ENCODE peak calls at places on chromosomes 6 and 20, in four cellular contexts. J, O, S and C are unnamed samples.

GRCh38 chr20:53800883-53801604 is 207.4 kb upstream of the ZNF217 start:
- DNase-seq in J (peak; percentile 44), O (no peak), S (no peak), C (no peak)

GRCh38 chr6:155091756-155092155 is 96.6 kb downstream of the TIAM2 start:
- DNase-seq in J (no peak), O (no peak), S (no peak), C (no peak)

GRCh38 chr6:170098428-170099170 is 192.3 kb downstream of the DLL1 start:
- DNase-seq in J (peak; percentile 22), O (peak; percentile 3), S (peak; percentile 30), C (no peak)

GRCh38 chr20:59737816-59738215 is 133.5 kb downstream of the PHACTR3 start:
- DNase-seq in J (no peak), O (no peak), S (no peak), C (no peak)

GRCh38 chr6:118706702-118707101 is 55.3 kb upstream of the CEP85L start:
- DNase-seq in J (no peak), O (no peak), S (no peak), C (no peak)

GRCh38 chr6:136547871-136548270 is 2.4 kb downstream of the MAP7 start:
- DNase-seq in J (no peak), O (no peak), S (no peak), C (no peak)

GRCh38 chr20:23061713-23062561 is 12.5 kb upstream of the THBD start:
- DNase-seq in J (no peak), O (peak; percentile 71), S (no peak), C (peak; percentile 78)

GRCh38 chr20:3800256-3800877 is 4.3 kb downstream of the CDC25B start:
- DNase-seq in J (no peak), O (no peak), S (no peak), C (no peak)

GRCh38 chr6:9646346-9647042 is 768.4 kb downstream of the TFAP2A start:
- DNase-seq in J (no peak), O (peak; percentile 19), S (no peak), C (no peak)

GRCh38 chr6:89637960-89638319 is 607 bp downstream of the LYRM2 start:
- DNase-seq in J (no peak), O (no peak), S (no peak), C (no peak)

GRCh38 chr20:7195704-7196103 is 428.2 kb downstream of the BMP2 start:
- DNase-seq in J (no peak), O (no peak), S (no peak), C (no peak)

GRCh38 chr6:33082702-33083101 is 6.9 kb downstream of the HLA-DPB1 start:
- DNase-seq in J (peak; percentile 62), O (no peak), S (no peak), C (no peak)

GRCh38 chr6:113634352-113635163 is 222.6 kb upstream of the MARCKS start:
- DNase-seq in J (no peak), O (no peak), S (no peak), C (no peak)

GRCh38 chr6:126112171-126112632 is 125.9 kb downstream of the TRMT11 start:
- DNase-seq in J (no peak), O (no peak), S (no peak), C (no peak)

GRCh38 chr6:121867095-121867494 is 431.6 kb downstream of the GJA1 start:
- DNase-seq in J (no peak), O (no peak), S (no peak), C (no peak)

GRCh38 chr6:56491606-56492328 is 150.9 kb downstream of the DST start:
- DNase-seq in J (no peak), O (peak; percentile 69), S (no peak), C (peak; percentile 65)

DNA sequence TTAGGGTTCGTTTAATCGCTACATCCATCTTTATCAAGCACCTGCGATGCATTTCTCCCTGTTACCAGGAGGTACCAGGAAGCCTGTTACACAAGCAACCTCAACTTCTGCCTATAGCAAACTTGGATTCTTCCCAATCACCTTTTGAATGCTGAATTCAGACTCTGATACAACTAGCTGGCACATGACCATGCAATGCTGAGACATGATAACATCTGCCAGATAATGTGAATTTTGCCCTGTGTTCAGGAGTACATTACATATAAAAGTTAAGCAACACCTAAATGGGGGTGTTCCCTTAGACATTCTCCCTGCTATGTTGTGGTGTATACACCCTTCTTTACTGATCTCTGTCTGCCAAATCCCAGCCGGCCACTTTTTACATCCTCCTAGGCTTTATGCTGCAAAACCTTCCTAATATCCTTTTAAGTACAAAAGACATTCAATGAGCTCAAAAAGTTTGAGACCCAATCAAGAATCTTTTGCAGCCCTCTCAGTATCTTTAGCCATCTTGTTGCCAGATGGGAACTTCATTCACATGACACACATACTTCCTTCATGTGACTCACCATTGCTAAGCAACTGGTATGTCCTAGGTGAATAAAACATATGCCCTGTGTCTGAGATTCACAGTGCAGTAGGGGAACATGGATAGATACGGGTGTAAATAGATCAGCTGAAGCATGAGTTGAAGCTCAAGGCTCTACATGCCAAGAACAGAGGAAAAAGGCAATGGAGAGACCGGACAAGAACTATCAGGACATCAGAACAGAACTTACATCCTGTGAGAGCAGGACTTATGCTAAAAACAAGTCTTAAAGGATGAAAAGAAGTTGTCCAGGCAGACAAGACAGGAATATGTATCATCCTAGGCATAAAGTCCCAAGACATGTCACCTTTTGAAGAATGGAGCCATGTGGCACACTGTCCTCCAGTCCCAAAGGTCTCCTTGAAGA is 84.3 kb downstream of the ZHX3 start:
- DNase-seq in J (no peak), O (no peak), S (no peak), C (no peak)
- H3K27ac ChIP-seq in J (peak overlapping the region; percentile 58), O (peak overlapping the region; percentile 73), S (peak overlapping the region; percentile 86), C (peak overlapping the region; percentile 39)

GRCh38 chr6:7893342-7893741 is 17.2 kb downstream of the TXNDC5 start:
- DNase-seq in J (no peak), O (no peak), S (no peak), C (no peak)

GRCh38 chr6:7891098-7891872 is 19.3 kb downstream of the TXNDC5 start:
- DNase-seq in J (no peak), O (no peak), S (no peak), C (no peak)

GRCh38 chr6:7887278-7887991 is 23.2 kb downstream of the TXNDC5 start:
- DNase-seq in J (no peak), O (no peak), S (no peak), C (no peak)

GRCh38 chr6:7886132-7886531 is 24.5 kb downstream of the TXNDC5 start:
- DNase-seq in J (no peak), O (no peak), S (no peak), C (no peak)

GRCh38 chr6:7888587-7889357 is 21.8 kb downstream of the TXNDC5 start:
- DNase-seq in J (no peak), O (no peak), S (no peak), C (no peak)
- TF ChIP-seq POLR2A in J (no peak), O (no peak), S (no peak), C (no peak)

GRCh38 chr6:11101417-11101816 is 7.8 kb downstream of the SMIM13 start:
- DNase-seq in J (no peak), O (no peak), S (no peak), C (no peak)
- H3K36me3 ChIP-seq in J (no peaks in the 10 kb centered on the region), O (no peaks in the 10 kb centered on the region), S (no peaks in the 10 kb centered on the region), C (no peaks in the 10 kb centered on the region)

DNA sequence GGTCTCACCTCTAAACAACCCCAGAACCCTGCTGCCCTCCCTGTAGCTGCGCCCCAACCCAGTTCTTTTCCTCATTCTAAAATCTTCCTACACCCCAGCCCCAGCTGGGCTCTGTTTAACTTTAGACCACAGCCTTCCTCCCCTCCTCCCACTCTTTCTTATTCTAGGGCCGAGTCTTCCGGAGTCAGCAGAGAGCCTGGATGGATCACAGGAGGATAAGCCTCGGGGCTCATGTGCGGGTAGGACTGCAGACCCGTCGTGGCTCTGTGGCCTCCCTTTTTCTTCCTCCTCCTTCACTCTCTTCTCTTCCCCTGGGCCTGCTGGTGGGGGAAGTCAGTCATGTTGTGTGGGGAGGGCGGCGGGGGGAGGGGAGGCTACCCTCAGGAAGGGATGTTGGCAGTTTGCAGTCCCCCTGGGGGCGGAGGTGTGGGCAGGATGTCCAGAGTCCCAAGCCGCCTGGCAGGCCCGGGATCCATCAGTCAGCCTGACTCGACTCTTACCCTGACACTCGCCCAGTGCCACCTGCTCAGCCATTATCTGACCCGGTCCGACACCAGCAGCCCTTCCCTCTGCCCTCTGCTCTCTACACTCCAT is 8.1 kb downstream of the CAPN11 start:
- DNase-seq in J (no peak), O (no peak), S (no peak), C (no peak)
- H3K27ac ChIP-seq in J (no peak overlapping the region), O (no peak overlapping the region), S (no peak overlapping the region), C (no peak overlapping the region)

GRCh38 chr20:35541783-35542662 is at the start of gene ERGIC3:
- DNase-seq in J (peak; percentile 98), O (peak; percentile 97), S (peak; percentile 97), C (peak; percentile 98)
- TF ChIP-seq POLR2A in J (no peak), O (peak; percentile 63), S (peak; percentile 22), C (no peak)

DNA sequence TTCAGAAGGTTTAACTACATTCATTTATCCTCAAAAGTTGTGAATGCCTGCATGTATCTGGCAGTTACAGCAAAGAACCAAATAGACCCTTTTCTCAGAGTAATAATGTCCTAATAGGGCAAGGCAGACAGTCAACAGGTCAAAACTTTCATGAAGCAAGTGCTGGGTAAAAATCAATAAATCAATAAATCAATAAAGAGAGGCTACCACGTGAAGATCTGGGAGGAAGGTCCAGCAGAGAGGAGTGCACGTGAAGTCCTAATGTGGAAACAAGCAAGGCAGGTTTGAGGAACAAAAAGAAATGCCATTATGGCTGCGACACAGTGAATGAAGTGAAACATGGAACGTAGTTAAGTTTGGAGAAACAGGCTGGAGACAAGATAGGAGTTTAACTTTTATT is 36.3 kb upstream of the C6orf118 start:
- DNase-seq in J (no peak), O (no peak), S (no peak), C (no peak)
- H3K36me3 ChIP-seq in J (no peaks in the 10 kb centered on the region), O (no peaks in the 10 kb centered on the region), S (no peaks in the 10 kb centered on the region), C (no peaks in the 10 kb centered on the region)

DNA sequence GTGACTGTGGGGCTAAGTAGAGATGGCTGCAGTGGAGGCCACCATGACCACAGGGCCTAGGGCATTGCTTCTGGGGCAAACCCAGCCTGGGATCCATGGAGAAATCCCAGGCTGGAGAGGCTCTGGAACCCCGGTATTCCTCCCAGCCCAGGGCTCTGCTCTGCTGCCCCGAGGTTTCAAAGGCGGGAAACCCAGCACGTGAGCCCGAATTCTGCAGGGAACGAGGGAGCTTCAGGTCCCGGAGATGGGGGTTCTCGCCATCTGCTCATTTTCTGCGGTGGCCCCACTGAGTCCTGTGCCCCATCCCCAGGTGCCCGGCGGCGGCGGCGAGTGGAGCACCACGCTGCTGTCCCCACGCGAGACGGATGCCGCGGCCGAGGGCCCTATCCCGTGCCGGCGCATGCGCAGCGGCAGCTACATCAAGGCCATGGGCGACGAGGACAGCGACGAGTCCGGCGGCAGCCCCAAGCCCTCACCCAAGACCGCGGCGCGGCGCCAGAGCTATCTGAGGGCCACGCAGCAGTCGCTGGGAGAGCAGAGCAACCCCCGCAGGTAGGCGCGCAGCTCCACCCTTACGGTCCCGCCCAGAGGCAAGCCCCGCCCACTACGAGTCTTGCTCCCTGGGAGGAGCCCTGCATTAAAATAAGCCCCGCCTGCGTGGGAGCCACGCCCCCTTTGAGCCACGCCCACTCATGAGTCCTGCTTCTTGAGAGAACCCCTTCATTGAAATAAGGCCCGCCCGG is 105.3 kb upstream of the MYL9 start:
- DNase-seq in J (peak; percentile 90), O (peak; percentile 37), S (peak; percentile 78), C (peak; percentile 89)
- H3K27ac ChIP-seq in J (no peak overlapping the region), O (no peak overlapping the region), S (no peak overlapping the region), C (no peak overlapping the region)

GRCh38 chr6:157989541-157990289 is 8.1 kb downstream of the SYNJ2 start:
- DNase-seq in J (peak; percentile 84), O (peak; percentile 70), S (peak; percentile 90), C (peak; percentile 85)
- TF ChIP-seq POLR2A in J (no peak), O (no peak), S (no peak), C (no peak)